ENCODE peak calls at places on chromosomes 13 and 19, in seven cellular contexts. Q is mesenchymal stem cell; Y is tibial artery; K is SK-N-SH; Z is CD4-positive, alpha-beta T cell; J is fibroblast of lung; R is CD8-positive, alpha-beta T cell. U is an unnamed sample.

GRCh38 chr13:59413121-59413520 is 750.6 kb downstream of the DIAPH3 start:
- DNase-seq in Q (no peak), Y (no peak), K (no peak), Z (no peak), J (peak), R (no peak), U (no peak)

GRCh38 chr19:43504426-43505185 is at the start of gene PHLDB3:
- DNase-seq in Q (no peak), Y (peak), K (peak), Z (no peak), J (peak), R (peak), U (no peak)

GRCh38 chr13:29484796-29485195 is 110.7 kb downstream of the SLC7A1 start:
- DNase-seq in Q (no peak), Y (no peak), K (no peak), Z (no peak), J (no peak), R (no peak), U (no peak)

GRCh38 chr19:52946322-52947310 is 16.1 kb downstream of the ZNF816 start:
- DNase-seq in Q (no peak), Y (no peak), K (peak), Z (no peak), J (peak), R (no peak), U (no peak)

GRCh38 chr19:31220540-31220939 is 128.7 kb downstream of the TSHZ3 start:
- DNase-seq in Q (no peak), Y (no peak), K (no peak), Z (no peak), J (no peak), R (peak), U (no peak)

GRCh38 chr13:75468098-75468497 is 13.9 kb downstream of the TBC1D4 start:
- DNase-seq in Q (no peak), Y (no peak), K (no peak), Z (no peak), J (peak), R (no peak), U (no peak)

GRCh38 chr19:29540128-29540527 is 14.3 kb downstream of the VSTM2B start:
- DNase-seq in Q (no peak), Y (peak), K (no peak), Z (no peak), J (no peak), R (no peak), U (no peak)

GRCh38 chr13:71866173-71867091 is 572 bp downstream of the DACH1 start:
- DNase-seq in Q (peak), Y (no peak), K (peak), Z (no peak), J (peak), R (no peak), U (no peak)

GRCh38 chr19:47582320-47582909 is 9.5 kb upstream of the ZNF541 start:
- DNase-seq in Q (peak), Y (no peak), K (no peak), Z (no peak), J (peak), R (no peak), U (no peak)

GRCh38 chr13:72346716-72347115 is 380.7 kb downstream of the MZT1 start:
- DNase-seq in Q (no peak), Y (no peak), K (no peak), Z (no peak), J (no peak), R (no peak), U (no peak)

GRCh38 chr19:38657633-38658222 is 10.3 kb downstream of the ACTN4 start:
- DNase-seq in Q (peak), Y (no peak), K (no peak), Z (no peak), J (peak), R (no peak), U (no peak)

GRCh38 chr19:29967623-29968022 is 25.6 kb downstream of the URI1 start:
- DNase-seq in Q (peak), Y (no peak), K (no peak), Z (no peak), J (peak), R (no peak), U (no peak)

GRCh38 chr19:29326849-29327840 is 114.2 kb upstream of the UQCRFS1 start:
- DNase-seq in Q (no peak), Y (no peak), K (no peak), Z (no peak), J (no peak), R (no peak), U (no peak)

GRCh38 chr13:50214514-50214913 is 199.3 kb downstream of the KCNRG start:
- DNase-seq in Q (peak), Y (no peak), K (no peak), Z (no peak), J (no peak), R (no peak), U (no peak)

GRCh38 chr19:36771275-36772231 is 1.1 kb downstream of the ZNF850 start:
- DNase-seq in Q (peak), Y (peak), K (peak), Z (no peak), J (peak), R (peak), U (peak)

GRCh38 chr19:48501961-48502719 is 9.5 kb downstream of the LMTK3 start:
- DNase-seq in Q (peak), Y (peak), K (peak), Z (peak), J (no peak), R (peak), U (no peak)

GRCh38 chr13:106534844-106535551 is 464 bp downstream of the EFNB2 start:
- DNase-seq in Q (peak), Y (no peak), K (no peak), Z (peak), J (peak), R (no peak), U (peak)

GRCh38 chr13:32946558-32946957 is 69.7 kb upstream of the KL start:
- DNase-seq in Q (no peak), Y (no peak), K (no peak), Z (no peak), J (no peak), R (no peak), U (no peak)

GRCh38 chr13:29924482-29924884 is 74.1 kb upstream of the UBL3 start:
- DNase-seq in Q (peak), Y (no peak), K (no peak), Z (no peak), J (peak), R (no peak), U (no peak)

GRCh38 chr13:45220403-45220802 is 19.6 kb upstream of the KCTD4 start:
- DNase-seq in Q (no peak), Y (no peak), K (no peak), Z (no peak), J (no peak), R (no peak), U (no peak)

GRCh38 chr13:93621051-93621450 is 394.4 kb downstream of the GPC6 start:
- DNase-seq in Q (no peak), Y (no peak), K (no peak), Z (no peak), J (no peak), R (no peak), U (no peak)

GRCh38 chr19:12840091-12841079 is 2.1 kb downstream of the MAST1 start:
- DNase-seq in Q (peak), Y (no peak), K (peak), Z (no peak), J (peak), R (no peak), U (no peak)

GRCh38 chr13:97068146-97068545 is 73.9 kb upstream of the OXGR1 start:
- DNase-seq in Q (peak), Y (no peak), K (no peak), Z (no peak), J (no peak), R (no peak), U (no peak)

GRCh38 chr19:15120135-15121026 is 13.2 kb downstream of the SYDE1 start:
- DNase-seq in Q (no peak), Y (no peak), K (no peak), Z (no peak), J (no peak), R (no peak), U (no peak)

GRCh38 chr19:7637374-7638256 is 705 bp downstream of the STXBP2 start:
- DNase-seq in Q (peak), Y (no peak), K (no peak), Z (no peak), J (no peak), R (peak), U (peak)

GRCh38 chr19:49692102-49692599 is 1.2 kb downstream of the CPT1C start:
- DNase-seq in Q (no peak), Y (no peak), K (peak), Z (no peak), J (no peak), R (no peak), U (no peak)

GRCh38 chr19:32372726-32373613 is 27.6 kb downstream of the ZNF507 start:
- DNase-seq in Q (no peak), Y (no peak), K (no peak), Z (no peak), J (no peak), R (no peak), U (no peak)

GRCh38 chr19:3029070-3029923 is at the start of gene TLE2:
- DNase-seq in Q (no peak), Y (no peak), K (peak), Z (no peak), J (no peak), R (no peak), U (no peak)

GRCh38 chr19:10424011-10424637 is 3.8 kb downstream of the PDE4A start:
- DNase-seq in Q (peak), Y (peak), K (peak), Z (peak), J (peak), R (peak), U (no peak)

DNA sequence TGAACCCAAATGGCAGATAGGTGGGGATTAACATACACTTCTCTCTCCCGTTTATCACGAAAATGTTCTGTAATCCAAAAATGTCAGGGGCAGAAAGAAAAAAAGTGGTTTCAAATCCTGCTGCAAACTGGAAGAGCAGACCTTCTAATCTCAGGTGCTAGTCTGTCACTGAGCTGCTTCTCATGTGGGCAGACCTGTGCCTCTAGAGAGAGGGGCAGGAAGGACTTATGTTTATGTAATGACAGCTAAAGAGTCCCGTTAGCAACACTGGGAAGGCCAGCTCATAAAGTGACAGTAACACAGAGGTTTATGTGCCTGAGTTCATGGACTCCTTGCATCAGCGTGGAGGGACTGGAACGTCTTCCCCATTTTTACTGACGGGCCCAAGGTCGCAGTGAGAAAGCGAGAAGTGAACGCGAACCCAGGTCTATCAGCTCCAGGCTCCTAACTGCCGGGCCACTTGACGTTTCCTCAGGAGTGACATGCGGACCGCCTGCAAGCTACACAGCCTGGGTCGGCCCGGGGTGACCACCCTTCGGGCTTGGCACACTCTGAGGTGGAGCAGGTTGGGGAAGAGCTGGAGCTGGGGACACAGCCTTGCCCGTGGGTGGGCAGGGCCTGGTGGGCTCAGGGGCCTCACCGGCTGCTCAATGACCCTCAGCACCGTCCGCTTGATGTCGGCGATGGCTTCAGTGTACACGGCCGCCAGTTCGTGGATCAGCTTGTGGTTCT is 9.6 kb upstream of the RSPH6A start:
- DNase-seq in Q (no peak), Y (no peak), K (no peak), Z (no peak), J (no peak), R (no peak), U (no peak)
- H3K27ac ChIP-seq in Q (no peak), Y (no peak), K (no peak), Z (no peak), J (no peak), R (no peak), U (no peak)

GRCh38 chr19:1489463-1489971 is 633 bp downstream of the PCSK4 start:
- DNase-seq in Q (no peak), Y (no peak), K (peak), Z (no peak), J (no peak), R (no peak), U (no peak)
- H3K27ac ChIP-seq in Q (no peak), Y (no peak), K (no peak), Z (no peak), J (no peak), R (no peak), U (peak)

GRCh38 chr19:40672038-40672437 is 18.4 kb downstream of the NUMBL start:
- DNase-seq in Q (no peak), Y (no peak), K (no peak), Z (no peak), J (no peak), R (no peak), U (no peak)
- H3K27ac ChIP-seq in Q (no peak), Y (no peak), K (no peak), Z (no peak), J (no peak), R (no peak), U (no peak)

GRCh38 chr19:18517606-18518005 is 4.3 kb downstream of the ELL start:
- DNase-seq in Q (no peak), Y (no peak), K (no peak), Z (no peak), J (no peak), R (no peak), U (no peak)

GRCh38 chr19:18515959-18516358 is 5.9 kb downstream of the ELL start:
- DNase-seq in Q (no peak), Y (no peak), K (no peak), Z (no peak), J (no peak), R (no peak), U (no peak)

GRCh38 chr19:18513868-18514267 is 8.0 kb downstream of the ELL start:
- DNase-seq in Q (no peak), Y (no peak), K (peak), Z (no peak), J (no peak), R (no peak), U (peak)

GRCh38 chr19:18518639-18519038 is 3.2 kb downstream of the ELL start:
- DNase-seq in Q (no peak), Y (no peak), K (no peak), Z (no peak), J (no peak), R (no peak), U (no peak)

GRCh38 chr19:18514800-18515682 is 6.8 kb downstream of the ELL start:
- DNase-seq in Q (peak), Y (no peak), K (no peak), Z (no peak), J (no peak), R (peak), U (no peak)
- H3K27ac ChIP-seq in Q (no peak), Y (peak), K (no peak), Z (no peak), J (peak), R (no peak), U (no peak)

DNA sequence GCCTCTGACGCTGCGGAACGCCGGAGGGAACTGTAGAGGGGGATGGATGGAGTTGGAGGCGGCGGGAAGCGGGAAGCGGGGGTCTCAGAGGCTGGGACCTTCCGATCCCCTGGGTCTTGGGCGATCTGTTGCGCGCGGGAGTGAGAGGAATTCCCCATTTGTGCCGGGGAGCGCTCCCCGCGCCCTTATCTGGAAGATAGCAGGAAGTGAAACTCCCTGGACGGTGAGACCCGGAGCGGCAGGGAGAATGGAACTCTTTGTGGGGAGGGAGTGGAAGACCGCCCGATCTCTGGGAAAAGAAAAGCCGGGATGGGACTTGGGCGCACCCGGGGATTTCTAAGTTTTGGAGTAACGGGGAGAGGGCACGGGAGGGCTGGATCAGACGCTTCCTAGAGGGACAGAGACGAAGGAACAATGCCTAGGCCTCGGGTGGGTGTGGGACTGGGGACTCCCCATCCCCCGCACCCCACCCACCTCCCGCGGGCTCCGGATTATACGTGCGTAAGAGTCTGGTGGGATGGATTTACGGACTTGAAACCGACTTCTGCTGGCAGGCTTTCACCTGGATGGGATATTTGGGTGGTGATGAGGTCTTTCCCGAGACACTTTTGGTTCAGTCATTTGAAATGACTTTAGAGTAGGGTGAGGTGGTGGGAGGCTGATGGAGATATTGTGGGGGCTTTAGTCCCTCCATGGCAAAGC is 495 bp downstream of the LSR start:
- DNase-seq in Q (no peak), Y (peak), K (no peak), Z (no peak), J (no peak), R (peak), U (no peak)
- H3K27ac ChIP-seq in Q (no peak), Y (peak), K (no peak), Z (peak), J (no peak), R (peak), U (no peak)

GRCh38 chr13:41960195-41960699 is 662 bp downstream of the VWA8 start:
- DNase-seq in Q (peak), Y (no peak), K (no peak), Z (no peak), J (peak), R (no peak), U (no peak)

GRCh38 chr13:41960700-41961697 is at the start of gene VWA8:
- DNase-seq in Q (peak), Y (peak), K (peak), Z (peak), J (peak), R (peak), U (peak)

GRCh38 chr13:41966671-41967070 is 5.8 kb upstream of the VWA8 start:
- DNase-seq in Q (no peak), Y (no peak), K (no peak), Z (no peak), J (no peak), R (no peak), U (no peak)

DNA sequence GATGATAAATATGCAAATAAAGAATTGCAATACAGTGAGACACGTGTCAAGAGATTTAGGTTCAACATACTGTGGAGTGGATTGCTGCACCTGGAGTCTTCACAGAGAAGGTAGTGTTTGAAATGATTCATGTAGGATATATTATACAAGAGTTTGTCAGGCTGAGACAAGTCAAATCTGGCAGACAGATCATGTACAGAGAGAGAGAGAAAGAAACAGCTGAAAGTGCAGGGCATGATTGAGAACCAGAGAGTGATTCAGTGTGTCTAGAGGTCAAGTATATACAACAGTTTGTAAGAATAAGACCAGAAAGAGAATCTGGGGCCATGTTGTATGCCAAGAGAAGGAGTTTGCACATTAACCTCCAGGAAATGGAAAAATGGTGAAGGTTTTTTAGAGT is 2.1 kb upstream of the VWA8 start:
- DNase-seq in Q (no peak), Y (no peak), K (no peak), Z (no peak), J (no peak), R (no peak), U (no peak)
- H3K27ac ChIP-seq in Q (no peak), Y (no peak), K (no peak), Z (no peak), J (no peak), R (no peak), U (no peak)

GRCh38 chr19:5393088-5393487 is 52.5 kb upstream of the PTPRS start:
- DNase-seq in Q (no peak), Y (no peak), K (no peak), Z (no peak), J (no peak), R (no peak), U (no peak)
- H3K27ac ChIP-seq in Q (no peak), Y (no peak), K (no peak), Z (no peak), J (no peak), R (no peak), U (no peak)

DNA sequence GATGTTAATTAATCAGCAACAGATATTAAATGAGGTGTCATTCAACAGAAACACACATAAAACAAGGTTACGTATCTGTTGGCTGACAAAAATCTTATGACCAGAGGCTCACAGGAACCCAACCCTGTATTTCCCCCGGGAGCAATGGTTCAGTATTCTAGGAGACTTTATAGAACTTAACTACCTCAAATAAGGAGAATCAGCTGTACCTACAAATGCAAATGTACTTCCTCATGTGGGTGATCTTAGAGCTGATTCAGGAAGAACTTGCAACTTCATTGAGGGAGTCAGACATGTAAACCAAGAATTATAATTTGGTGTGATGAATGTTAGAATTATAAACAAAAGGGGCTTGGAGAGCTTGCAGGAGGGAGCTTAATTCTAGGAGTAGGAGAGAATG is 20.1 kb downstream of the FGF9 start:
- DNase-seq in Q (no peak), Y (no peak), K (no peak), Z (no peak), J (no peak), R (no peak), U (no peak)
- H3K27ac ChIP-seq in Q (no peak), Y (no peak), K (no peak), Z (no peak), J (no peak), R (no peak), U (no peak)

GRCh38 chr19:51710163-51710562 is 13.6 kb downstream of the HAS1 start:
- DNase-seq in Q (no peak), Y (no peak), K (no peak), Z (no peak), J (peak), R (no peak), U (no peak)
- H3K27ac ChIP-seq in Q (no peak), Y (no peak), K (no peak), Z (no peak), J (no peak), R (no peak), U (no peak)

DNA sequence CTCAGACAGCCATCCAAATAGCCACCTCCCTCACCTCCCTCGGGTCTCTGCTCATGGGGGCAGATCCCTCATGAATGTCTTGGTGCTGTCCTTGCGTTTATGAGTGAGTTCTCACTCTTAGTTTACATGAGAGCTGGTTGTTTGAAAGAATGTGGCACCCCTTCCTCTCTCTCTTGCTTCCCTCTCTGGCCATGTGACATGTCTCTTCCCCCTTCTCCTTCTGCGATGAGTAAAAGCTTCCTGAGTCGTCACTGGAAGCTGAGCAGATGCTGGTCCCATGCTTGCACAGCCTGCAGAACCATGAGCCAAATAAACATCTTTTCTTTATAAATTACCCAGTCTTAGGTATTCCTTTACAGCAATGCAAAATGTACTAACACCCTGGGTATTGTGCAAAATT is 208.7 kb downstream of the LACC1 start:
- DNase-seq in Q (no peak), Y (no peak), K (no peak), Z (no peak), J (no peak), R (no peak), U (no peak)
- H3K27ac ChIP-seq in Q (no peak), Y (no peak), K (no peak), Z (no peak), J (no peak), R (no peak), U (no peak)